ENCODE peak calls at places on chromosomes 1 and 21, in seven cellular contexts. One of them, this sample, is unnamed.

GRCh38 chr1:154154534-154155181 is at the start of gene NUP210L:
- DNase-seq in endothelial cell: peak
- DNase-seq in A673: no peak
- DNase-seq in epithelial cell of esophagus: peak
- DNase-seq in cardiac muscle cell: no peak
- DNase-seq in fibroblast of pulmonary artery: peak
- DNase-seq in right lobe of liver: peak
- DNase-seq in this sample: no peak

GRCh38 chr1:56803561-56804156 is 15.5 kb downstream of the FYB2 start:
- DNase-seq in A673: peak
- DNase-seq in epithelial cell of esophagus: peak
- DNase-seq in fibroblast of pulmonary artery: peak
- DNase-seq in endothelial cell: peak
- DNase-seq in right lobe of liver: peak
- DNase-seq in cardiac muscle cell: peak
- DNase-seq in this sample: peak

GRCh38 chr1:66368261-66368660 is 165.7 kb upstream of the SGIP1 start:
- DNase-seq in endothelial cell: no peak
- DNase-seq in fibroblast of pulmonary artery: no peak
- DNase-seq in cardiac muscle cell: no peak
- DNase-seq in right lobe of liver: no peak
- DNase-seq in epithelial cell of esophagus: no peak
- DNase-seq in A673: no peak
- DNase-seq in this sample: no peak

GRCh38 chr1:46424730-46425129 is 30.6 kb downstream of the FAAH start:
- DNase-seq in right lobe of liver: no peak
- DNase-seq in cardiac muscle cell: no peak
- DNase-seq in A673: no peak
- DNase-seq in fibroblast of pulmonary artery: no peak
- DNase-seq in endothelial cell: no peak
- DNase-seq in epithelial cell of esophagus: no peak
- DNase-seq in this sample: no peak

GRCh38 chr21:38440746-38441145 is 57.5 kb downstream of the ERG start:
- DNase-seq in fibroblast of pulmonary artery: peak
- DNase-seq in cardiac muscle cell: no peak
- DNase-seq in A673: peak
- DNase-seq in endothelial cell: no peak
- DNase-seq in right lobe of liver: no peak
- DNase-seq in epithelial cell of esophagus: peak
- DNase-seq in this sample: no peak

GRCh38 chr1:108190686-108191416 is 9.3 kb downstream of the SLC25A24 start:
- DNase-seq in right lobe of liver: no peak
- DNase-seq in fibroblast of pulmonary artery: no peak
- DNase-seq in cardiac muscle cell: no peak
- DNase-seq in epithelial cell of esophagus: no peak
- DNase-seq in A673: no peak
- DNase-seq in endothelial cell: no peak
- DNase-seq in this sample: no peak

GRCh38 chr1:15153842-15154479 is 414 bp downstream of the TMEM51 start:
- DNase-seq in A673: peak
- DNase-seq in cardiac muscle cell: peak
- DNase-seq in fibroblast of pulmonary artery: peak
- DNase-seq in epithelial cell of esophagus: peak
- DNase-seq in right lobe of liver: peak
- DNase-seq in endothelial cell: peak
- DNase-seq in this sample: peak

GRCh38 chr1:240092301-240093119 is 827 bp downstream of the FMN2 start:
- DNase-seq in endothelial cell: peak
- DNase-seq in epithelial cell of esophagus: peak
- DNase-seq in cardiac muscle cell: peak
- DNase-seq in right lobe of liver: no peak
- DNase-seq in fibroblast of pulmonary artery: peak
- DNase-seq in A673: no peak
- DNase-seq in this sample: peak

GRCh38 chr1:228163004-228163753 is 2.4 kb upstream of the IBA57 start:
- DNase-seq in fibroblast of pulmonary artery: peak
- DNase-seq in cardiac muscle cell: no peak
- DNase-seq in epithelial cell of esophagus: peak
- DNase-seq in right lobe of liver: no peak
- DNase-seq in A673: no peak
- DNase-seq in endothelial cell: no peak
- DNase-seq in this sample: no peak

GRCh38 chr1:107991371-107992066 is 26.5 kb upstream of the VAV3 start:
- DNase-seq in A673: no peak
- DNase-seq in fibroblast of pulmonary artery: peak
- DNase-seq in right lobe of liver: no peak
- DNase-seq in epithelial cell of esophagus: peak
- DNase-seq in endothelial cell: no peak
- DNase-seq in cardiac muscle cell: no peak
- DNase-seq in this sample: no peak

GRCh38 chr1:24765308-24765988 is 20.2 kb downstream of the CLIC4 start:
- DNase-seq in fibroblast of pulmonary artery: peak
- DNase-seq in cardiac muscle cell: no peak
- DNase-seq in right lobe of liver: no peak
- DNase-seq in epithelial cell of esophagus: no peak
- DNase-seq in A673: peak
- DNase-seq in endothelial cell: no peak
- DNase-seq in this sample: no peak

GRCh38 chr21:42829417-42829816 is 49.9 kb downstream of the WDR4 start:
- DNase-seq in fibroblast of pulmonary artery: no peak
- DNase-seq in endothelial cell: no peak
- DNase-seq in A673: no peak
- DNase-seq in right lobe of liver: peak
- DNase-seq in cardiac muscle cell: no peak
- DNase-seq in epithelial cell of esophagus: no peak
- DNase-seq in this sample: no peak

GRCh38 chr1:54815086-54815876 is 14.2 kb upstream of the TTC22 start:
- DNase-seq in cardiac muscle cell: no peak
- DNase-seq in A673: no peak
- DNase-seq in epithelial cell of esophagus: peak
- DNase-seq in right lobe of liver: no peak
- DNase-seq in fibroblast of pulmonary artery: no peak
- DNase-seq in endothelial cell: no peak
- DNase-seq in this sample: no peak

GRCh38 chr1:33300673-33301072 is 20.2 kb downstream of the A3GALT2 start:
- DNase-seq in cardiac muscle cell: no peak
- DNase-seq in A673: no peak
- DNase-seq in endothelial cell: no peak
- DNase-seq in right lobe of liver: peak
- DNase-seq in epithelial cell of esophagus: no peak
- DNase-seq in fibroblast of pulmonary artery: peak
- DNase-seq in this sample: no peak

GRCh38 chr1:204045430-204045829 is 27.5 kb upstream of the SOX13 start:
- DNase-seq in fibroblast of pulmonary artery: peak
- DNase-seq in epithelial cell of esophagus: no peak
- DNase-seq in cardiac muscle cell: no peak
- DNase-seq in right lobe of liver: no peak
- DNase-seq in A673: no peak
- DNase-seq in endothelial cell: no peak
- DNase-seq in this sample: no peak

GRCh38 chr1:40855513-40855912 is 6.7 kb downstream of the CITED4 start:
- DNase-seq in cardiac muscle cell: no peak
- DNase-seq in endothelial cell: no peak
- DNase-seq in fibroblast of pulmonary artery: no peak
- DNase-seq in A673: peak
- DNase-seq in right lobe of liver: no peak
- DNase-seq in epithelial cell of esophagus: no peak
- DNase-seq in this sample: peak
- TF ChIP-seq CTCF in cardiac muscle cell: peak
- TF ChIP-seq CTCF in endothelial cell: peak
- TF ChIP-seq CTCF in fibroblast of pulmonary artery: peak
- TF ChIP-seq CTCF in A673: peak
- TF ChIP-seq CTCF in right lobe of liver: peak
- TF ChIP-seq CTCF in epithelial cell of esophagus: no peak
- TF ChIP-seq CTCF in this sample: peak

DNA sequence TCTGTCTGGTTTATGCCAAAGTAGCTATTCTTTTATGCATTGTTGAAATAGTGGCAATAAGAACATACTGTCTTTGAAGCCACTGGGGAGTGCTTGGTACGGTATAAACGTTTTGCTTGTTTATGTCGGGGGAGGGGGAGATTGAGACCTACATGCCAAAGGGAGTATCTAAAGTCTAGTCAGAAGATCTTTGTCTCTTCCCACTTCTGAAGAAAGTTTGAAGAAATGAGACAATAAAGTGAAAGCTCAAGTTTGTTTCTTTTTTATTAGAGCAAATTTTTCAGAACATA is 6.8 kb downstream of the AKIRIN1 start:
- DNase-seq in A673: no peak
- DNase-seq in epithelial cell of esophagus: no peak
- DNase-seq in endothelial cell: no peak
- DNase-seq in fibroblast of pulmonary artery: no peak
- DNase-seq in right lobe of liver: no peak
- DNase-seq in cardiac muscle cell: no peak
- DNase-seq in this sample: no peak
- TF ChIP-seq CTCF in A673: no peak
- TF ChIP-seq CTCF in epithelial cell of esophagus: no peak
- TF ChIP-seq CTCF in endothelial cell: no peak
- TF ChIP-seq CTCF in fibroblast of pulmonary artery: no peak
- TF ChIP-seq CTCF in right lobe of liver: no peak
- TF ChIP-seq CTCF in cardiac muscle cell: no peak
- TF ChIP-seq CTCF in this sample: no peak

GRCh38 chr1:47705517-47706130 is 267.8 kb downstream of the FOXD2 start:
- DNase-seq in endothelial cell: no peak
- DNase-seq in epithelial cell of esophagus: no peak
- DNase-seq in A673: peak
- DNase-seq in cardiac muscle cell: no peak
- DNase-seq in fibroblast of pulmonary artery: no peak
- DNase-seq in right lobe of liver: no peak
- DNase-seq in this sample: no peak

GRCh38 chr1:47701741-47702515 is 264.1 kb downstream of the FOXD2 start:
- DNase-seq in cardiac muscle cell: no peak
- DNase-seq in epithelial cell of esophagus: no peak
- DNase-seq in right lobe of liver: no peak
- DNase-seq in A673: no peak
- DNase-seq in fibroblast of pulmonary artery: no peak
- DNase-seq in endothelial cell: no peak
- DNase-seq in this sample: no peak

GRCh38 chr1:47703161-47703825 is 265.4 kb downstream of the FOXD2 start:
- DNase-seq in epithelial cell of esophagus: no peak
- DNase-seq in endothelial cell: no peak
- DNase-seq in fibroblast of pulmonary artery: no peak
- DNase-seq in A673: no peak
- DNase-seq in right lobe of liver: no peak
- DNase-seq in cardiac muscle cell: no peak
- DNase-seq in this sample: no peak

GRCh38 chr1:47701283-47701682 is 263.4 kb downstream of the FOXD2 start:
- DNase-seq in endothelial cell: no peak
- DNase-seq in A673: no peak
- DNase-seq in cardiac muscle cell: no peak
- DNase-seq in fibroblast of pulmonary artery: no peak
- DNase-seq in right lobe of liver: no peak
- DNase-seq in epithelial cell of esophagus: no peak
- DNase-seq in this sample: no peak

GRCh38 chr1:47703981-47704596 is 266.2 kb downstream of the FOXD2 start:
- DNase-seq in fibroblast of pulmonary artery: peak
- DNase-seq in A673: peak
- DNase-seq in cardiac muscle cell: no peak
- DNase-seq in epithelial cell of esophagus: peak
- DNase-seq in right lobe of liver: no peak
- DNase-seq in endothelial cell: no peak
- DNase-seq in this sample: no peak
- TF ChIP-seq CTCF in fibroblast of pulmonary artery: peak
- TF ChIP-seq CTCF in A673: peak
- TF ChIP-seq CTCF in cardiac muscle cell: peak
- TF ChIP-seq CTCF in epithelial cell of esophagus: peak
- TF ChIP-seq CTCF in right lobe of liver: no peak
- TF ChIP-seq CTCF in endothelial cell: no peak
- TF ChIP-seq CTCF in this sample: no peak

DNA sequence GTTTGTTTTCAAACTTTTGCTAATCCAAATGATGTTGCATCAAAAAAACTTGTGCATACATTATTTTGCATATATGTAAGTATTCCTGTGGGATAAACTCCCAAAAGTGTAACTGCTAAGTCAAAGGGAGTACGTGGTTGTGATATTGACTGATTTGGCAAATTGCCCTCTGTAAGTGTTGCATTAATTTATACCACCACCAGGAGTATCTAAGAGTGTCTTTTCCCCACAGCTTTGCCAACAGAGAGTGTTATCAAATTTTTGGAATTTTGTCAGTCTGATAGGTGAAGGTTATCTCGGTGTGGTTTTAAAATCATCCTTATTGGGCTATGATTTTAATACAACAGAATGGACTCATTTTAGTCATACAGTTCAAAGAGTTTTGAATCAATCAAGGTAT is 30.1 kb upstream of the PARP1 start:
- DNase-seq in A673: peak
- DNase-seq in cardiac muscle cell: no peak
- DNase-seq in fibroblast of pulmonary artery: peak
- DNase-seq in epithelial cell of esophagus: peak
- DNase-seq in right lobe of liver: no peak
- DNase-seq in endothelial cell: no peak
- DNase-seq in this sample: no peak
- TF ChIP-seq CTCF in A673: peak
- TF ChIP-seq CTCF in cardiac muscle cell: peak
- TF ChIP-seq CTCF in fibroblast of pulmonary artery: peak
- TF ChIP-seq CTCF in epithelial cell of esophagus: peak
- TF ChIP-seq CTCF in right lobe of liver: no peak
- TF ChIP-seq CTCF in endothelial cell: peak
- TF ChIP-seq CTCF in this sample: peak